ENCODE peak calls at places on chromosomes 1 and 21, in four cellular contexts. K, U, Z and H are unnamed samples.

GRCh38 chr1:184745929-184746583 is 8.6 kb downstream of the EDEM3 start:
- DNase-seq in K (no peak), U (no peak), Z (no peak), H (no peak)

GRCh38 chr1:25099343-25099951 is 132.9 kb downstream of the SYF2 start:
- DNase-seq in K (peak), U (peak), Z (no peak), H (no peak)

GRCh38 chr1:7705048-7705907 is 65.8 kb upstream of the VAMP3 start:
- DNase-seq in K (peak), U (peak), Z (no peak), H (no peak)

GRCh38 chr1:240424740-240425464 is 187.1 kb downstream of the GREM2 start:
- DNase-seq in K (no peak), U (no peak), Z (no peak), H (no peak)

GRCh38 chr1:202189012-202189790 is 4.4 kb upstream of the LGR6 start:
- DNase-seq in K (peak), U (peak), Z (no peak), H (peak)

GRCh38 chr1:231973840-231974239 is 347.2 kb downstream of the DISC1 start:
- DNase-seq in K (no peak), U (no peak), Z (no peak), H (no peak)

GRCh38 chr1:41884256-41885240 is 34.2 kb downstream of the HIVEP3 start:
- DNase-seq in K (peak), U (no peak), Z (no peak), H (no peak)

GRCh38 chr1:205313681-205314308 is 7.8 kb downstream of the NUAK2 start:
- DNase-seq in K (peak), U (peak), Z (no peak), H (no peak)

GRCh38 chr1:94554611-94555010 is 13.1 kb upstream of the F3 start:
- DNase-seq in K (no peak), U (no peak), Z (no peak), H (no peak)

GRCh38 chr1:213066363-213066762 is 15.3 kb downstream of the RPS6KC1 start:
- DNase-seq in K (no peak), U (no peak), Z (no peak), H (no peak)

GRCh38 chr1:97920275-97920831 is 481 bp downstream of the DPYD start:
- DNase-seq in K (no peak), U (no peak), Z (no peak), H (no peak)

GRCh38 chr1:91160363-91161075 is 138.7 kb upstream of the ZNF644 start:
- DNase-seq in K (no peak), U (no peak), Z (no peak), H (no peak)

GRCh38 chr1:71834570-71835441 is 447.5 kb downstream of the NEGR1 start:
- DNase-seq in K (no peak), U (no peak), Z (no peak), H (no peak)

GRCh38 chr1:154481058-154481457 is 21.0 kb upstream of the TDRD10 start:
- DNase-seq in K (no peak), U (no peak), Z (no peak), H (no peak)

GRCh38 chr1:24418898-24419628 is 3.5 kb downstream of the NIPAL3 start:
- DNase-seq in K (peak), U (no peak), Z (no peak), H (peak)

GRCh38 chr1:31712625-31713024 is 8.8 kb upstream of the COL16A1 start:
- DNase-seq in K (no peak), U (no peak), Z (no peak), H (no peak)

GRCh38 chr1:205335692-205336091 is 14.1 kb upstream of the NUAK2 start:
- DNase-seq in K (peak), U (peak), Z (peak), H (no peak)

GRCh38 chr1:111621050-111621449 is 1.5 kb downstream of the RAP1A start:
- DNase-seq in K (no peak), U (no peak), Z (no peak), H (no peak)

GRCh38 chr1:179310721-179311120 is 17.1 kb downstream of the SOAT1 start:
- DNase-seq in K (no peak), U (no peak), Z (peak), H (peak)

GRCh38 chr1:165629848-165630628 is 996 bp upstream of the MGST3 start:
- DNase-seq in K (peak), U (no peak), Z (no peak), H (no peak)

GRCh38 chr1:235494531-235494930 is 9.7 kb downstream of the B3GALNT2 start:
- DNase-seq in K (no peak), U (no peak), Z (no peak), H (no peak)

GRCh38 chr21:36994501-36995189 is 11.9 kb upstream of the RIPPLY3 start:
- DNase-seq in K (no peak), U (peak), Z (no peak), H (no peak)

GRCh38 chr1:99808391-99809115 is 41.6 kb upstream of the AGL start:
- DNase-seq in K (peak), U (peak), Z (peak), H (peak)